ENCODE peak calls at places on chromosome 15, in eight cellular contexts. F is cardiac muscle cell; E is glutamatergic neuron; Y is BJ; M is sigmoid colon; O is activated naive CD8-positive, alpha-beta T cell treated with anti-CD3 and anti-CD28 coated beads, Interleukin-2, amount 10 ng/mL, durations not matched to agents 7 days and 5 days; W is CD4-positive, alpha-beta T cell; H is suprapubic skin. J is an unnamed sample.

GRCh38 chr15:101307048-101307896 is 12.2 kb upstream of the SNRPA1 start:
- DNase-seq in H (no peak), O (no peak), F (no peak), Y (no peak), M (peak; percentile 46), E (no peak), W (no peak), J (no peak)

GRCh38 chr15:91593653-91594052 is 259.9 kb upstream of the SLCO3A1 start:
- DNase-seq in E (no peak), W (no peak), M (no peak), O (no peak), F (no peak), H (no peak), Y (no peak), J (no peak)

GRCh38 chr15:83446417-83446816 is 724 bp upstream of the SH3GL3 start:
- DNase-seq in Y (no peak), M (no peak), W (no peak), E (no peak), H (no peak), O (no peak), F (no peak), J (no peak)

GRCh38 chr15:65904301-65904700 is 35.0 kb downstream of the RAB11A start:
- DNase-seq in H (no peak), M (no peak), Y (no peak), O (no peak), F (no peak), W (no peak), E (no peak), J (no peak)

GRCh38 chr15:72231847-72232461 is 964 bp upstream of the PKM start:
- DNase-seq in O (no peak), E (no peak), Y (no peak), H (no peak), M (no peak), F (peak; percentile 9), W (peak; percentile 57), J (no peak)

GRCh38 chr15:32838820-32839219 is 121.0 kb downstream of the GREM1 start:
- DNase-seq in M (no peak), E (no peak), O (no peak), H (peak; percentile 83), W (no peak), Y (peak; percentile 65), F (no peak), J (no peak)

GRCh38 chr15:101694261-101694660 is 30.0 kb downstream of the TARS3 start:
- DNase-seq in E (no peak), W (no peak), F (no peak), M (no peak), H (no peak), Y (no peak), O (no peak), J (no peak)

GRCh38 chr15:97961067-97961954 is 808 bp downstream of the ARRDC4 start:
- DNase-seq in W (peak; percentile 24), Y (no peak), E (peak; percentile 39), H (peak; percentile 83), O (no peak), F (peak; percentile 22), M (peak; percentile 89), J (peak; percentile 40)

GRCh38 chr15:61613138-61613537 is 384.0 kb upstream of the RORA start:
- DNase-seq in Y (no peak), O (no peak), E (no peak), H (no peak), W (no peak), M (no peak), F (no peak), J (no peak)

GRCh38 chr15:95041297-95041696 is 809.9 kb downstream of the MCTP2 start:
- DNase-seq in F (no peak), W (no peak), H (no peak), O (no peak), M (no peak), E (no peak), Y (no peak), J (no peak)

GRCh38 chr15:58627706-58628105 is 121.8 kb downstream of the ADAM10 start:
- DNase-seq in F (no peak), O (no peak), M (no peak), W (no peak), H (no peak), Y (no peak), E (no peak), J (no peak)

GRCh38 chr15:79314811-79315210 is 3.9 kb downstream of the TMED3 start:
- DNase-seq in O (no peak), F (no peak), Y (no peak), M (no peak), H (peak; percentile 81), W (no peak), E (no peak), J (no peak)

GRCh38 chr15:78313383-78313782 is 14.0 kb upstream of the SKIC8 start:
- DNase-seq in F (no peak), H (no peak), W (no peak), E (no peak), M (peak; percentile 49), Y (no peak), O (no peak), J (no peak)

GRCh38 chr15:92981333-92981732 is 81.2 kb downstream of the CHD2 start:
- DNase-seq in Y (no peak), H (no peak), O (no peak), W (no peak), E (no peak), F (no peak), M (no peak), J (no peak)

GRCh38 chr15:74037171-74038117 is 42.9 kb downstream of the PML start:
- DNase-seq in M (no peak), H (peak; percentile 51), O (no peak), F (no peak), W (no peak), E (no peak), Y (no peak), J (no peak)

GRCh38 chr15:92326236-92326635 is 67.4 kb upstream of the ST8SIA2 start:
- DNase-seq in O (no peak), H (no peak), Y (no peak), W (no peak), E (peak; percentile 42), F (peak; percentile 17), M (no peak), J (peak; percentile 51)

GRCh38 chr15:48392356-48392755 is 61.1 kb downstream of the DUT start:
- DNase-seq in E (no peak), W (no peak), H (peak; percentile 70), F (no peak), O (no peak), Y (no peak), M (peak; percentile 88), J (no peak)

GRCh38 chr15:40790723-40791122 is 16.2 kb upstream of the ZFYVE19 start:
- DNase-seq in F (no peak), M (no peak), E (no peak), H (no peak), Y (no peak), O (no peak), W (no peak), J (no peak)

GRCh38 chr15:43514241-43515057 is 3.0 kb upstream of the MAP1A start:
- DNase-seq in M (no peak), E (peak; percentile 70), W (no peak), Y (no peak), F (peak; percentile 62), H (no peak), O (peak; percentile 49), J (peak; percentile 35)

GRCh38 chr15:34065941-34066340 is 26.9 kb upstream of the AVEN start:
- DNase-seq in O (no peak), M (no peak), Y (no peak), W (no peak), E (no peak), F (no peak), H (no peak), J (no peak)

GRCh38 chr15:31489801-31490646 is 163.4 kb downstream of the KLF13 start:
- DNase-seq in F (peak; percentile 77), O (no peak), E (no peak), M (peak; percentile 75), H (no peak), W (no peak), Y (no peak), J (peak; percentile 50)

GRCh38 chr15:38666865-38667264 is 102.3 kb upstream of the RASGRP1 start:
- DNase-seq in M (no peak), O (no peak), E (no peak), H (no peak), Y (no peak), W (no peak), F (no peak), J (no peak)

GRCh38 chr15:40258544-40258943 is 19.7 kb downstream of the PAK6 start:
- DNase-seq in F (no peak), W (no peak), Y (no peak), E (no peak), O (no peak), M (no peak), H (no peak), J (no peak)

GRCh38 chr15:87619161-87619960 is 637.2 kb downstream of the NTRK3 start:
- DNase-seq in O (no peak), E (no peak), M (no peak), W (no peak), Y (peak; percentile 75), F (no peak), H (no peak), J (no peak)

GRCh38 chr15:33068007-33068441 is 126.5 kb downstream of the FMN1 start:
- DNase-seq in E (no peak), Y (peak; percentile 14), O (no peak), M (peak; percentile 74), H (peak; percentile 83), W (no peak), F (no peak), J (peak; percentile 20)

GRCh38 chr15:93020976-93021772 is 67.8 kb downstream of the RGMA start:
- DNase-seq in M (no peak), O (no peak), Y (no peak), F (no peak), E (no peak), W (no peak), H (no peak), J (no peak)

GRCh38 chr15:57217716-57218598 is 158.3 kb upstream of the CGNL1 start:
- DNase-seq in O (no peak), W (no peak), F (no peak), Y (no peak), M (no peak), H (no peak), E (no peak), J (no peak)

GRCh38 chr15:41562784-41563198 is 3.8 kb downstream of the TYRO3 start:
- DNase-seq in O (no peak), E (no peak), M (no peak), Y (no peak), F (no peak), H (no peak), W (no peak), J (no peak)

GRCh38 chr15:82544431-82544830 is 4.2 kb upstream of the RPS17 start:
- DNase-seq in M (no peak), F (no peak), H (no peak), E (no peak), O (no peak), W (no peak), Y (no peak), J (no peak)

GRCh38 chr15:93362203-93362602 is 273.2 kb upstream of the RGMA start:
- DNase-seq in F (no peak), O (no peak), W (no peak), H (no peak), M (peak; percentile 4), Y (no peak), E (no peak), J (no peak)

GRCh38 chr15:95715116-95715888 is 615.2 kb upstream of the NR2F2 start:
- DNase-seq in E (no peak), M (no peak), H (no peak), W (no peak), O (no peak), Y (no peak), F (no peak), J (no peak)

GRCh38 chr15:88790486-88790885 is 12.8 kb upstream of the ACAN start:
- DNase-seq in H (no peak), W (no peak), M (no peak), Y (no peak), O (no peak), E (no peak), F (no peak), J (no peak)

GRCh38 chr15:93524432-93524831 is 435.4 kb upstream of the RGMA start:
- DNase-seq in E (no peak), W (no peak), F (no peak), H (no peak), M (no peak), Y (no peak), O (no peak), J (no peak)

GRCh38 chr15:66935688-66936087 is 129.7 kb upstream of the SMAD3 start:
- DNase-seq in W (no peak), F (no peak), H (peak; percentile 56), M (peak; percentile 59), O (no peak), E (no peak), Y (no peak), J (no peak)